ENCODE peak calls at places on chromosomes 3 and 15, in eight cellular contexts. L, U, T, N, S, P, I and B are unnamed samples. For H3K4me1, the result is how much of the 10 kb centered on the place peaks cover.

GRCh38 chr3:194633349-194634004 is at the start of gene TMEM44:
- DNase-seq in T (peak), P (peak), L (peak), N (peak), I (peak), U (peak), S (peak), B (peak)

GRCh38 chr15:83404143-83404542 is 43.0 kb upstream of the SH3GL3 start:
- DNase-seq in U (no peak), N (no peak), T (no peak), S (no peak), I (no peak), P (no peak), L (no peak), B (peak)

GRCh38 chr15:82045892-82046667 is at the start of gene MEX3B:
- DNase-seq in S (peak), L (peak), T (peak), I (peak), U (peak), N (peak), P (peak), B (peak)

GRCh38 chr15:80659375-80659774 is 35.7 kb upstream of the ABHD17C start:
- DNase-seq in P (no peak), T (no peak), S (no peak), L (no peak), N (no peak), U (no peak), I (no peak), B (no peak)

GRCh38 chr3:132596326-132596725 is 744 bp upstream of the ACKR4 start:
- DNase-seq in T (no peak), P (no peak), U (no peak), L (no peak), S (no peak), N (no peak), I (no peak), B (no peak)

GRCh38 chr3:31534036-31534435 is 1.3 kb downstream of the STT3B start:
- DNase-seq in S (peak), P (no peak), I (no peak), N (peak), T (no peak), U (no peak), L (no peak), B (no peak)

GRCh38 chr3:142915636-142916035 is 26.8 kb upstream of the PCOLCE2 start:
- DNase-seq in U (no peak), N (no peak), L (no peak), S (no peak), T (no peak), I (no peak), P (no peak), B (no peak)

GRCh38 chr15:40743921-40744809 is 10.9 kb downstream of the RMDN3 start:
- DNase-seq in N (peak), S (peak), P (peak), U (no peak), T (no peak), I (peak), L (no peak), B (no peak)

GRCh38 chr15:101380146-101380545 is 85.1 kb upstream of the SNRPA1 start:
- DNase-seq in P (peak), I (no peak), T (no peak), U (no peak), S (no peak), L (no peak), N (no peak), B (no peak)

GRCh38 chr15:60760646-60761504 is 281.9 kb upstream of the ICE2 start:
- DNase-seq in S (no peak), I (no peak), U (no peak), L (no peak), T (no peak), P (no peak), N (peak), B (no peak)

GRCh38 chr3:31305324-31305723 is 227.4 kb upstream of the STT3B start:
- DNase-seq in U (no peak), L (no peak), S (no peak), N (no peak), T (no peak), I (no peak), P (no peak), B (no peak)

GRCh38 chr3:14452676-14453367 is 50.4 kb downstream of the SLC6A6 start:
- DNase-seq in I (peak), U (peak), S (no peak), T (peak), L (peak), P (peak), N (peak), B (peak)

GRCh38 chr3:122797291-122797690 is 2.4 kb downstream of the SLC49A4 start:
- DNase-seq in S (no peak), L (no peak), N (no peak), P (no peak), I (no peak), T (no peak), U (no peak), B (no peak)

GRCh38 chr3:69542265-69543079 is 156.6 kb upstream of the FRMD4B start:
- DNase-seq in N (peak), U (no peak), P (peak), I (no peak), S (no peak), T (no peak), L (peak), B (no peak)

DNA sequence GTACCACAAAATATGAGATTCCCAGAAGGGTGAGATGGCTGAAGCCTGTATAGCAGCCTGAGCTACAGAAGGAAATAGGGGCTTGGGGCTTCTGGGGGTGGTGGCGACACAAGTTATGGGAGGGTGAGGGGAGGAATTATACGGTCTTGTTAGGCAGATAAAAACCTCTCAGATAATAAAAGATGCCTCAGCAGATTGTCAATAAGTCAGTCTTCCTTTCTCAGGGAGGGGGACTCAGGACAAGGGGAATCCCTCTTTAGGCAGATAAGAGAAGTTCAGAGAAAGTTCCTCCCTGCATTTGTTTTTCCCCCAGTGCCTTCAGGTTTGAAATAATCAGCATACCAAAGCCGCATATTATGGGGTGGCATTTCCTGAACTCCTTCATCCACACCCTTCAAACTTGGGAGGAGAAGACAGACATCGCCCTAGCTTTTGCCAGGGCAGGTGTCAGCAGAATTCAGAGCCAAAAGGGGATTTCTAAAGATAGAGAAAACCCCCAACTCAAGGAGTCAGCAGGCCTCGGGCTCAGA is 8.4 kb downstream of the PPCDC start:
- DNase-seq in I (no peak), T (no peak), P (no peak), S (no peak), L (no peak), U (no peak), N (no peak), B (no peak)
- H3K4me1 ChIP-seq in I (under half), T (under half), P (half or more), S (half or more), L (under half), U (under half), N (under half), B (under half)

DNA sequence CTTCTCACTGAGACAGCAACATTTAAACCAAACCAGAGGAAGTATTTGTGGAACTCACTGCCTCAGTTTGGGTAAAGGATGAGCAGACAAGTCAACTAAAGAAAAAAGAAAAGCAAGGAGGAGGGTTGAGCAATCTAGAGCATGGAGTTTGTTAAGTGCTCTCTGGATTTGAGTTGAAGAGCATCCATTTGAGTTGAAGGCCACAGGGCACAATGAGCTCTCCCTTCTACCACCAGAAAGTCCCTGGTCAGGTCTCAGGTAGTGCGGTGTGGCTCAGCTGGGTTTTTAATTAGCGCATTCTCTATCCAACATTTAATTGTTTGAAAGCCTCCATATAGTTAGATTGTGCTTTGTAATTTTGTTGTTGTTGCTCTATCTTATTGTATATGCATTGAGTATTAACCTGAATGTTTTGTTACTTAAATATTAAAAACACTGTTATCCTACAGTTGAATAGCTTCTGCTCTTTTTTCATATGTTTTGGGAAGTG is 23.3 kb downstream of the CLDN18 start:
- DNase-seq in P (no peak), T (no peak), I (no peak), N (no peak), L (no peak), U (no peak), S (no peak), B (no peak)
- H3K4me1 ChIP-seq in P (under half), T (under half), I (under half), N (under half), L (under half), U (under half), S (under half), B (under half)

DNA sequence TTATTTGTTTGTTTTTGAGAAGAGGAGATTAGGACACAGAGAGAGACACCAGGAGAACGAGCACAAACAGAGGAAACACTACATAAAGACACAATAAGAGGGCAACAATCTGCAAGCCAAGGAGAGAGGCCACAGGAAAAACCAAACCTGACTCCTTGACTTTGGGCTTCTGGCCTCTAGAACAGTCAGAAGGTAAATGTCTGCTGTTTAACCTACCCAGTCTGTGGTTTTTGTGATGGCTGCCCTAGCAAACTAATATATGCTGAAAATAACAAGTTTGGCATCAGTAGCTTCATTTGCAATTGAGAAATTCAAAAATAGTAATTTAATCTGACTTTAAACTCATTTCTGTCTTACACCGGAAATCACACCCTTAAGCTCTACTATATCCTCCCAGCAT is 110.2 kb downstream of the P3H2 start:
- DNase-seq in P (no peak), L (no peak), N (no peak), I (no peak), U (no peak), T (no peak), S (no peak), B (no peak)
- H3K4me1 ChIP-seq in P (under half), L (under half), N (under half), I (under half), U (under half), T (under half), S (under half), B (under half)

GRCh38 chr3:192894676-192895075 is 23.0 kb downstream of the MB21D2 start:
- DNase-seq in S (no peak), N (no peak), P (no peak), L (no peak), T (no peak), U (no peak), I (no peak), B (no peak)

GRCh38 chr3:192899540-192899982 is 18.1 kb downstream of the MB21D2 start:
- DNase-seq in P (no peak), U (no peak), L (no peak), I (no peak), T (no peak), N (peak), S (no peak), B (no peak)

GRCh38 chr3:192897005-192897404 is 20.7 kb downstream of the MB21D2 start:
- DNase-seq in P (no peak), L (no peak), I (no peak), S (no peak), N (no peak), U (no peak), T (no peak), B (no peak)

GRCh38 chr3:192892981-192893827 is 24.5 kb downstream of the MB21D2 start:
- DNase-seq in N (peak), U (peak), P (no peak), I (peak), L (no peak), T (peak), S (peak), B (peak)

DNA sequence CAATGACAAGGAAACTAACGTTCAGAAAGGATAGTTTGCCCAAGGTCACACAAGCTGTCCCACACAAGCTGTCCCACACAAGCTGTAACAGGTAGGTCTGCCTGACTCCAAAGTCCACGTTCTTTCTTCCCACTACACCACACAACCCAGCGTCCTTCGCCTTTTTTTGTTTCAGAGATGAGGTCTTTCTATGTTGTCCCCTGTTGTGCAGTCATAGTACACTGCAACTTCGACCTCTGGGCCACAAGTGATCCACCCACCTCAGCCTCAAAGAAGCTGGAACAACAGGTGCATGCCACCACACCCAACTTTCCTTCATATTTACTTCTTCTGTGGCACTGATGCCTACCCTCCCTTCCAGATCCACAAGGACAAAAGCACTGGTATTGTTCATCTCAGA is 21.4 kb downstream of the MB21D2 start:
- DNase-seq in I (no peak), N (no peak), T (no peak), U (no peak), S (no peak), L (no peak), P (no peak), B (no peak)
- H3K4me1 ChIP-seq in I (under half), N (under half), T (under half), U (under half), S (half or more), L (under half), P (under half), B (under half)

GRCh38 chr3:27726240-27726639 is 4.1 kb upstream of the EOMES start:
- DNase-seq in T (no peak), I (no peak), P (no peak), U (no peak), L (no peak), S (no peak), N (no peak), B (no peak)

GRCh38 chr3:27729748-27730611 is 7.9 kb upstream of the EOMES start:
- DNase-seq in P (no peak), L (no peak), T (no peak), U (no peak), S (no peak), N (no peak), I (peak), B (no peak)

GRCh38 chr3:27729325-27729724 is 7.2 kb upstream of the EOMES start:
- DNase-seq in S (no peak), L (no peak), N (no peak), U (no peak), T (no peak), P (no peak), I (no peak), B (no peak)

GRCh38 chr3:27728195-27729087 is 6.3 kb upstream of the EOMES start:
- DNase-seq in S (no peak), N (no peak), P (peak), T (no peak), U (no peak), I (no peak), L (no peak), B (no peak)

DNA sequence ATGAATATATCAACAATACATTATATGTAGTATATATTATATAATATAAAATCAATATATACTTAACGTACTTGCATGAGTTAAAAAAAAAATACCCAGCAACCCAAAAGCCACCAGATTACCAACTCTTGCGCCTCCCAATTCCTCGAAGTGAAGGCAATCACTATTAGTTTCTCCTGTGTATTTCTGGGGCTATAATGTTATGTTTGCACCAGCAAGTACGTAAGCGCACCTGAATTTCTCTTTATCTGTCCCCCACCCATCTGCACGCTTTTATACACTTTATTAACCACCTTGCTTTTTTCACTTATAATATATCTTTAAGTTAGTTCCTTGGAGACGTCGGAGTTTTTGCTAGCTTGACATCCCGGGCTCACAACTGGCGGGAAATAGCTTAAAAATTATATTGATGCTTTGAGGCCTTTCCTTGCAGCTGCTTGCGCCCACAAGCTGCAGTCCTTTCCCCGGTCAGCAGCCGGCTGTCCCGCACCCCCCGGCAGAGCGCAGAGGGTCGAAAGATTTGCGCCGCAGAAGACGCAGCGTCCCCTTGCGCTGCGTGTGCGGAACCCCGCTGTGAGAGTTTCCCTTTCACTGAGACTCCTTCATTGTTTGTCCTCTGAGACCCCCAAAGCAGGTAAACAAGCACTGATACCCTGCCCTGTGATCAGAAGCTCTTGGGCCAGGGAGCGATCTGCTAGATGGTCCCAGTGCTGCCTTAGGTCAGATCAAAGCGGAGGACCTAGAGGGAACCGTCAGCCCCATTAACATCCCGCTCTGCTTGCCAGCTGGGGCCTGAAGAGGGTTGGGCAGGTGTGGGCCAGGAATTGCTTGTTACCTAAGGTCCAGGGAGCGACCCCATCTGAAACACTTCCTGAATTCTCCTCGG is 8.9 kb upstream of the EOMES start:
- DNase-seq in T (no peak), U (no peak), S (no peak), L (no peak), N (no peak), P (no peak), I (no peak), B (no peak)
- H3K4me1 ChIP-seq in T (under half), U (under half), S (under half), L (under half), N (under half), P (under half), I (under half), B (under half)

DNA sequence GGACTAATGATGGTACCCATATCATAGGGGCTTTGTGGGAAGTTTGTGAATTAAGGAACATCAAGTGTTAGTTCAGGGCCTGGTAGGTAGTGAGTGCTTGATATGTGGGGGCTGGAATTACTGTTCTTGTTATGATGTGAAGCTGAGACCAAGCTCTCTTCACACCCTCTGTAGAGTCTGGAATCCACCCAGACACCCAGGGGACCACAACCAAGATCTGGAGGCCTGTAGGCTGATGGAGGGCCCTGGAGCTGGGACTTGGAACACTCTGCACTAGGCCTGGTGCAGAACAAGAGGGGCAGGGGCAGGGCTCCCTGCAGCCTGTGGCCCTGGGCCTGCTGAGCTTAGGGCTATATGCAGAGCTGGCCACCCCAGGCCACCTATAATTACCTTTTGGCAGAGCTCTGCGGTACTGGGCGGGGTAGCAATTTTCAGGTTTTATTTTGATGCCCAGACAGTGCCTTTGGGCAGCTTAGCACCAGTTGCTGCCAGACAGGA is 13.1 kb upstream of the PRKCD start:
- DNase-seq in S (no peak), U (no peak), P (no peak), I (no peak), N (no peak), T (no peak), L (no peak), B (no peak)
- H3K4me1 ChIP-seq in S (under half), U (half or more), P (under half), I (under half), N (under half), T (under half), L (under half), B (under half)

GRCh38 chr3:29337565-29337964 is 56.7 kb downstream of the RBMS3 start:
- DNase-seq in S (no peak), I (no peak), T (no peak), N (no peak), U (no peak), P (no peak), L (no peak), B (no peak)

GRCh38 chr3:29338981-29339833 is 58.3 kb downstream of the RBMS3 start:
- DNase-seq in U (no peak), I (no peak), L (no peak), S (no peak), N (no peak), T (no peak), P (no peak), B (no peak)

GRCh38 chr3:29335438-29335837 is 54.6 kb downstream of the RBMS3 start:
- DNase-seq in I (peak), L (peak), T (peak), P (peak), S (no peak), U (peak), N (peak), B (peak)

GRCh38 chr3:29335921-29336320 is 55.0 kb downstream of the RBMS3 start:
- DNase-seq in T (no peak), P (no peak), U (no peak), S (no peak), L (no peak), N (peak), I (no peak), B (no peak)

GRCh38 chr3:29338377-29338776 is 57.5 kb downstream of the RBMS3 start:
- DNase-seq in T (no peak), U (no peak), P (no peak), N (no peak), L (no peak), S (no peak), I (no peak), B (no peak)
- H3K4me1 ChIP-seq in T (under half), U (half or more), P (under half), N (under half), L (under half), S (under half), I (under half), B (under half)

GRCh38 chr15:30924353-30924752 is 20.6 kb downstream of the FAN1 start:
- DNase-seq in P (no peak), U (no peak), I (no peak), L (no peak), T (no peak), N (peak), S (no peak), B (no peak)
- H3K4me1 ChIP-seq in P (under half), U (under half), I (under half), L (under half), T (under half), N (under half), S (under half), B (under half)